ENCODE peak calls at places on chromosomes 4 and X, in five cellular contexts. G is AG08395, D is midbrain, L is NAMALWA, Y is stomach. A is an unnamed sample.

GRCh38 chr4:73213917-73214663 is 44.5 kb downstream of the ANKRD17 start:
- DNase-seq in D (no peak), G (peak), Y (no peak), L (no peak), A (no peak)

GRCh38 chrX:38055170-38055847 is 49.0 kb downstream of the SYTL5 start:
- DNase-seq in D (no peak), Y (no peak), G (peak), L (no peak), A (peak)

GRCh38 chr4:27692098-27692679 is 831.5 kb downstream of the STIM2 start:
- DNase-seq in D (peak), L (peak), Y (no peak), G (no peak), A (no peak)

GRCh38 chr4:178306565-178306964 is 864.3 kb upstream of the AGA start:
- DNase-seq in D (no peak), G (no peak), L (no peak), Y (no peak), A (no peak)

GRCh38 chr4:56183344-56183959 is 203.8 kb downstream of the AASDH start:
- DNase-seq in G (no peak), Y (no peak), L (peak), D (no peak), A (no peak)

GRCh38 chr4:87108142-87108546 is 112.3 kb downstream of the KLHL8 start:
- DNase-seq in G (peak), Y (no peak), D (no peak), L (no peak), A (no peak)

GRCh38 chrX:53223955-53224859 is 800 bp downstream of the KDM5C start:
- DNase-seq in G (peak), Y (no peak), D (no peak), L (peak), A (peak)

GRCh38 chrX:1464282-1465131 is 11.8 kb upstream of the ASMTL start:
- DNase-seq in D (no peak), L (no peak), Y (peak), G (no peak), A (no peak)

GRCh38 chr4:138110815-138111214 is 131.3 kb downstream of the SLC7A11 start:
- DNase-seq in D (no peak), Y (no peak), L (no peak), G (no peak), A (no peak)

GRCh38 chr4:82371398-82371972 is 2.3 kb downstream of the HNRNPD start:
- DNase-seq in G (peak), Y (no peak), L (no peak), D (no peak), A (no peak)

GRCh38 chr4:10082459-10083272 is 33.9 kb downstream of the WDR1 start:
- DNase-seq in D (peak), G (no peak), L (no peak), Y (peak), A (no peak)

GRCh38 chr4:186820371-186820990 is 96.8 kb upstream of the FAT1 start:
- DNase-seq in L (no peak), G (peak), Y (no peak), D (peak), A (no peak)

GRCh38 chr4:126137782-126138170 is 823.0 kb downstream of the FAT4 start:
- DNase-seq in Y (no peak), L (no peak), D (no peak), G (no peak), A (no peak)

GRCh38 chr4:88219099-88219498 is 60.7 kb upstream of the ABCG2 start:
- DNase-seq in D (peak), L (peak), G (peak), Y (no peak), A (no peak)

GRCh38 chrX:11187001-11187400 is 75.9 kb downstream of the HCCS start:
- DNase-seq in D (no peak), Y (no peak), L (no peak), G (no peak), A (no peak)

GRCh38 chr4:2388430-2389182 is 29.8 kb downstream of the ZFYVE28 start:
- DNase-seq in D (no peak), Y (no peak), G (peak), L (no peak), A (no peak)

GRCh38 chr4:1245481-1246051 is 3.4 kb downstream of the CTBP1 start:
- DNase-seq in G (no peak), D (no peak), L (no peak), Y (no peak), A (no peak)

GRCh38 chrX:17859609-17860178 is 1.4 kb downstream of the RAI2 start:
- DNase-seq in Y (peak), D (no peak), G (no peak), L (no peak), A (no peak)

GRCh38 chrX:136879001-136879667 is 1.4 kb downstream of the RBMX start:
- DNase-seq in G (no peak), Y (no peak), L (peak), D (no peak), A (no peak)

GRCh38 chr4:32061916-32062315 is 1341.7 kb downstream of the PCDH7 start:
- DNase-seq in G (no peak), L (no peak), D (no peak), Y (no peak), A (no peak)

GRCh38 chr4:8737601-8738279 is 133.9 kb downstream of the HMX1 start:
- DNase-seq in L (no peak), Y (no peak), D (no peak), G (no peak), A (no peak)

GRCh38 chr4:74117024-74117534 is 18.1 kb upstream of the CXCL2 start:
- DNase-seq in Y (peak), D (peak), G (peak), L (no peak), A (peak)

GRCh38 chrX:48076343-48076742 is 4.9 kb upstream of the ZNF630 start:
- DNase-seq in G (no peak), L (peak), D (no peak), Y (no peak), A (no peak)

GRCh38 chrX:154409222-154409871 is at the start of gene DNASE1L1:
- DNase-seq in G (peak), L (no peak), D (no peak), Y (peak), A (peak)

A was measured in skeletal muscle cell.